ENCODE peak calls at places on chromosomes 16 and 17, in eight cellular contexts. T is tibial artery; L is upper lobe of right lung; S is cardiac muscle cell; W is naive thymus-derived CD4-positive, alpha-beta T cell; A is AG04450; C is CD8-positive, alpha-beta memory T cell; B is CD8-positive, alpha-beta T cell. E is an unnamed sample.

GRCh38 chr17:75516619-75517276 is 420 bp downstream of the TSEN54 start:
- DNase-seq in B (no peak), A (no peak), C (peak; percentile 62), S (peak; percentile 74), L (peak; percentile 76), T (no peak), W (no peak), E (peak; percentile 28)

GRCh38 chr17:75012320-75013076 is at the start of gene MRPL58:
- DNase-seq in S (peak; percentile 93), W (peak; percentile 78), L (peak; percentile 93), C (peak; percentile 84), T (peak; percentile 85), B (peak; percentile 59), A (peak; percentile 72), E (peak; percentile 63)

GRCh38 chr16:67723151-67723915 is 4.2 kb upstream of the GFOD2 start:
- DNase-seq in S (no peak), C (peak; percentile 13), W (no peak), B (no peak), T (peak; percentile 57), L (peak; percentile 46), A (peak; percentile 18), E (no peak)

GRCh38 chr16:87432330-87432915 is 40.3 kb downstream of the MAP1LC3B start:
- DNase-seq in S (no peak), B (no peak), T (no peak), W (no peak), L (no peak), A (no peak), C (no peak), E (no peak)

GRCh38 chr17:71921726-71922320 is 199.0 kb upstream of the SOX9 start:
- DNase-seq in W (peak; percentile 13), A (no peak), C (no peak), S (no peak), L (no peak), B (no peak), T (no peak), E (no peak)

GRCh38 chr17:427891-428290 is 75.3 kb upstream of the RPH3AL start:
- DNase-seq in L (no peak), B (no peak), W (no peak), C (no peak), T (no peak), S (no peak), A (no peak), E (no peak)

GRCh38 chr17:35449371-35449931 is 885 bp upstream of the SLFN13 start:
- DNase-seq in S (peak; percentile 40), T (peak; percentile 63), W (no peak), A (no peak), B (no peak), L (peak; percentile 65), C (no peak), E (no peak)

GRCh38 chr17:29838961-29839360 is 91.1 kb downstream of the SSH2 start:
- DNase-seq in A (no peak), S (peak; percentile 59), T (no peak), L (no peak), C (no peak), B (no peak), W (no peak), E (no peak)

GRCh38 chr16:88835383-88835782 is 21.4 kb downstream of the GALNS start:
- DNase-seq in W (no peak), B (no peak), L (no peak), S (no peak), T (peak; percentile 83), A (no peak), C (no peak), E (no peak)

DNA sequence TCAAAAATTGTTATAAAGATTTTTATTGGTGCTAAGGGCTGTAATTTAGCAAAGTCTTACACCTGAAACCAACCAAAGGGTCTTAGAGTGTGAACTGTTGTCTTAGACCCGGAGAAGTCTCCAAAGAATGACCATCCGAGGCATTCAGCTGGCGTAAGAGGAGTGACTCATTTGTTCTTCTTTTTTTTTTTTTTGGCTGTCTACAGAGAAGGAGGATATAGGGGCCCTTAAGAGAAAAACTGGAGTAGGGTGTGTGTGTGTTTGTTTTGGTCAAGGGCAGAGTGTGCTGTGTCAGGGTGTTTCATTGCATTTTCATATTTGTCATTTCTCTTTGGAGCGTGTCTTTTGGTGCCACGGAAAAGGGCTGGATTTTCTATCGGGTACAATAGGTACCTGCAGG is 508.0 kb downstream of the WWOX start:
- DNase-seq in S (no peak), T (no peak), L (no peak), B (no peak), W (no peak), A (no peak), C (no peak), E (no peak)
- H3K4me3 ChIP-seq in S (no peak overlapping the region), T (no peak overlapping the region), L (no peak overlapping the region), B (no peak overlapping the region), W (no peak overlapping the region), A (no peak overlapping the region), C (no peak overlapping the region), E (no peak overlapping the region)

GRCh38 chr16:50444546-50444945 is 75.8 kb upstream of the BRD7 start:
- DNase-seq in L (no peak), W (no peak), B (no peak), C (no peak), S (no peak), T (peak; percentile 10), A (no peak), E (no peak)

GRCh38 chr16:50448981-50449380 is 80.2 kb upstream of the BRD7 start:
- DNase-seq in S (no peak), L (no peak), W (no peak), B (no peak), C (no peak), A (no peak), T (peak; percentile 35), E (no peak)

GRCh38 chr16:50445603-50446250 is 76.9 kb upstream of the BRD7 start:
- DNase-seq in T (peak; percentile 29), W (no peak), C (no peak), L (no peak), S (no peak), A (no peak), B (no peak), E (no peak)

GRCh38 chr16:50448522-50448921 is 79.7 kb upstream of the BRD7 start:
- DNase-seq in A (no peak), B (no peak), L (no peak), T (peak; percentile 50), W (no peak), S (no peak), C (no peak), E (no peak)

DNA sequence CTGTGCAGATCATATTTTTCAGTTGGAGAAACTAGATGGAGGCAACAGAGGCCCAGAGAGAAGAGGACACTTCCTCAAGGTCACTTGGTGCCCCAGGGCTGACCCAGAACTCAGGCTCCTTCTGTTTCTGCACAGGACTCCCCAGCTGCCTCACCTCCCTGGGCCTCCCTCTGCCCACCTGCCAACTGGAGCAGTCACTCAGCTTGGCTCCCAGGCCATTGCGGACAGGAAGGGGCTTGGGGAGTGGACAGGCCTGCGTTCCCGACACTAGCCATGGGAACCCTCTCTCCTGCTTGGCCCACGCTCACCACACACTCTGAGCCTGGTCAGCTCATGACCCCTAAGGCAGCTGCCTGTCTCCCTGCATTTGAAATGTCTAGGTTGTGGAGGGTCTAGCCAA is 78.1 kb upstream of the BRD7 start:
- DNase-seq in L (no peak), A (no peak), S (no peak), W (no peak), C (no peak), B (no peak), T (no peak), E (no peak)
- H3K27me3 ChIP-seq in L (peaks cover 9% of the 10 kb centered on the region), A (no peaks in the 10 kb centered on the region), S (peaks cover 79% of the 10 kb centered on the region), W (no peaks in the 10 kb centered on the region), C (no peaks in the 10 kb centered on the region), B (no peaks in the 10 kb centered on the region), T (no peaks in the 10 kb centered on the region), E (no peaks in the 10 kb centered on the region)

GRCh38 chr17:1792495-1793446 is 30.9 kb downstream of the SERPINF1 start:
- DNase-seq in S (no peak), C (no peak), W (no peak), T (no peak), B (no peak), L (no peak), A (no peak), E (no peak)
- H3K27ac ChIP-seq in S (peak overlapping the region; percentile 62), C (no peak overlapping the region), W (no peak overlapping the region), T (no peak overlapping the region), B (no peak overlapping the region), L (no peak overlapping the region), A (peak overlapping the region; percentile 3), E (no peak overlapping the region)

GRCh38 chr17:1515640-1516402 is 591 bp downstream of the INPP5K start:
- DNase-seq in A (peak; percentile 81), L (no peak), T (peak; percentile 83), S (peak; percentile 78), W (peak; percentile 55), C (peak; percentile 79), B (no peak), E (peak; percentile 31)
- H3K4me3 ChIP-seq in A (peak overlapping the region; percentile 97), L (peak overlapping the region; percentile 95), T (peak overlapping the region; percentile 69), S (peak overlapping the region; percentile 85), W (peak overlapping the region; percentile 77), C (peak overlapping the region; percentile 88), B (peak overlapping the region; percentile 88), E (peak overlapping the region; percentile 96)

DNA sequence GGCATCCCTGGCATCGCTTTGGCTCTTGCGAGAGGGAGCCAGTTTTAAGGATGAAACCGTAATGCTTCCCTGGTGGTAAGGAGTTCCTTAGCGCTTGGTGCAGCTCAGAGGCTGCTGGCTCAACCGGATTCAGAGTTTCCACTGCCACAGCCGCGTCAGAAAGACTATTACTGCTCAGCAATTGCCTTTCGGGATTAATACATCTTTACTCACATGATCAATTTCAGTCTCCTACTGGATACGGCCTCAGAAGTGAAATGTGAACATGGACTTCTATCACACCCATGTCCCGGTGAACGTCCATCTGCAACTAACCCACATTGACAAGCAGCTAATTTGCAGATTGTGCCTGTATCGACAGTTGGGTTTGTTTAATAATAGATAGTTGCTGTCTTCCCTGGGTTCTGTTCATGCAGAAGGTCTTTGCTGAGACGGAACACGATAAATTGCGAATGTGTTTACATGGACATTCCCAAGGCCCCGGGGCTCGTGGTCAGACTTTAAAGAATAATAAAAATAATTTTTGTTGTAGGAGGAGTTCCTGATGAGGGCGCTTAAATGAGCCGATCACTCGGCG is 175.4 kb downstream of the ENGASE start:
- DNase-seq in S (no peak), W (no peak), C (no peak), T (no peak), L (no peak), B (no peak), A (no peak), E (no peak)
- H3K27me3 ChIP-seq in S (peaks cover 7% of the 10 kb centered on the region), W (no peaks in the 10 kb centered on the region), C (no peaks in the 10 kb centered on the region), T (no peaks in the 10 kb centered on the region), L (peaks cover 10% of the 10 kb centered on the region), B (no peaks in the 10 kb centered on the region), A (peaks cover 2% of the 10 kb centered on the region), E (no peaks in the 10 kb centered on the region)

DNA sequence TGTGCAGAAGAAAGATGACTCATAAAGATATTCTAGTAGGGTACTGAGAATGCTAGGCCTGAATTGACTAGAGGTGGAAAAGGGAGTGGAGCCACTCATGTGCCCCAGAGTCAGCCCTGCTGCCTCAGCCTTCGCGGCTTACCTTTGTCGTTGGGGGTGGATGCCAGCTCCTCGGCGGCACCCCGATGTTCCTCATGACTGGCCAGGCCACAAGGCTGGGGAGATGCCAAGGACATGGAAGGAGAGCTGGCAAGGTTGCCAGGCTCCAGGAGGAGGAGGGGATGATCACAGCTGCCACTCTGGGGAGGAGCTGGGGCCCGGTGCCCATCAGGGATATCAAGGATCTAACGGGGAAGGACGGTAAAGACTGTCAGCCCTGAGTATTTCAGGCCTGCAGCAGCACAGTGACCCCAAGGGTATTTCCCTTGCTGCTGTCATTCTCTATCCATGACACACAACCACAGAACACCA is 9.6 kb upstream of the SLC35B1 start:
- DNase-seq in T (no peak), A (no peak), W (no peak), L (no peak), B (no peak), C (no peak), S (no peak), E (peak; percentile 29)
- H3K27ac ChIP-seq in T (no peak overlapping the region), A (no peak overlapping the region), W (peak overlapping the region; percentile 66), L (no peak overlapping the region), B (no peak overlapping the region), C (peak overlapping the region; percentile 86), S (no peak overlapping the region), E (peak overlapping the region; percentile 70)